ENCODE peak calls at places on chromosomes 7 and 10, in five cellular contexts. One of them, this sample, is unnamed.

GRCh38 chr7:50142421-50143113 is 49.5 kb upstream of the ZPBP start:
- DNase-seq in left ventricle myocardium inferior: no peak
- DNase-seq in GM06990: no peak
- DNase-seq in brain microvascular endothelial cell: peak
- DNase-seq in heart left ventricle: no peak
- DNase-seq in this sample: no peak

GRCh38 chr10:78781991-78782390 is 286.8 kb upstream of the ZMIZ1 start:
- DNase-seq in left ventricle myocardium inferior: no peak
- DNase-seq in heart left ventricle: no peak
- DNase-seq in GM06990: no peak
- DNase-seq in brain microvascular endothelial cell: no peak
- DNase-seq in this sample: peak

GRCh38 chr7:7321681-7322080 is 139.3 kb downstream of the C1GALT1 start:
- DNase-seq in brain microvascular endothelial cell: no peak
- DNase-seq in left ventricle myocardium inferior: no peak
- DNase-seq in heart left ventricle: no peak
- DNase-seq in GM06990: peak
- DNase-seq in this sample: no peak

GRCh38 chr7:136026209-136026608 is 49.0 kb upstream of the MTPN start:
- DNase-seq in GM06990: no peak
- DNase-seq in heart left ventricle: no peak
- DNase-seq in brain microvascular endothelial cell: no peak
- DNase-seq in left ventricle myocardium inferior: no peak
- DNase-seq in this sample: no peak

GRCh38 chr10:3777876-3778707 is 6.9 kb downstream of the KLF6 start:
- DNase-seq in GM06990: no peak
- DNase-seq in brain microvascular endothelial cell: no peak
- DNase-seq in heart left ventricle: no peak
- DNase-seq in left ventricle myocardium inferior: no peak
- DNase-seq in this sample: no peak

GRCh38 chr10:14606633-14607032 is 168.1 kb downstream of the FAM107B start:
- DNase-seq in GM06990: no peak
- DNase-seq in heart left ventricle: no peak
- DNase-seq in brain microvascular endothelial cell: no peak
- DNase-seq in left ventricle myocardium inferior: no peak
- DNase-seq in this sample: no peak

GRCh38 chr10:31602541-31603244 is 283.7 kb downstream of the ZEB1 start:
- DNase-seq in GM06990: no peak
- DNase-seq in brain microvascular endothelial cell: peak
- DNase-seq in heart left ventricle: peak
- DNase-seq in left ventricle myocardium inferior: peak
- DNase-seq in this sample: peak

GRCh38 chr10:60048146-60048545 is 141.8 kb upstream of the CCDC6 start:
- DNase-seq in left ventricle myocardium inferior: no peak
- DNase-seq in GM06990: no peak
- DNase-seq in brain microvascular endothelial cell: no peak
- DNase-seq in heart left ventricle: no peak
- DNase-seq in this sample: no peak

GRCh38 chr10:23525406-23525805 is 86.5 kb downstream of the OTUD1 start:
- DNase-seq in left ventricle myocardium inferior: no peak
- DNase-seq in brain microvascular endothelial cell: no peak
- DNase-seq in heart left ventricle: peak
- DNase-seq in GM06990: no peak
- DNase-seq in this sample: no peak

GRCh38 chr7:66583696-66584095 is 45.0 kb upstream of the KCTD7 start:
- DNase-seq in left ventricle myocardium inferior: no peak
- DNase-seq in brain microvascular endothelial cell: no peak
- DNase-seq in GM06990: no peak
- DNase-seq in heart left ventricle: no peak
- DNase-seq in this sample: no peak

GRCh38 chr10:98391578-98391991 is 23.4 kb downstream of the PYROXD2 start:
- DNase-seq in brain microvascular endothelial cell: no peak
- DNase-seq in left ventricle myocardium inferior: peak
- DNase-seq in heart left ventricle: peak
- DNase-seq in GM06990: no peak
- DNase-seq in this sample: no peak

GRCh38 chr10:29446327-29446726 is 157.5 kb downstream of the LYZL1 start:
- DNase-seq in GM06990: no peak
- DNase-seq in brain microvascular endothelial cell: no peak
- DNase-seq in left ventricle myocardium inferior: no peak
- DNase-seq in heart left ventricle: no peak
- DNase-seq in this sample: no peak
- TF ChIP-seq CTCF in GM06990: no peak
- TF ChIP-seq CTCF in brain microvascular endothelial cell: no peak
- TF ChIP-seq CTCF in left ventricle myocardium inferior: no peak
- TF ChIP-seq CTCF in heart left ventricle: no peak
- TF ChIP-seq CTCF in this sample: no peak

GRCh38 chr7:23222439-23223045 is 24.0 kb upstream of the GPNMB start:
- DNase-seq in heart left ventricle: no peak
- DNase-seq in brain microvascular endothelial cell: no peak
- DNase-seq in left ventricle myocardium inferior: no peak
- DNase-seq in GM06990: no peak
- DNase-seq in this sample: no peak
- TF ChIP-seq CTCF in heart left ventricle: no peak
- TF ChIP-seq CTCF in brain microvascular endothelial cell: no peak
- TF ChIP-seq CTCF in left ventricle myocardium inferior: no peak
- TF ChIP-seq CTCF in GM06990: no peak
- TF ChIP-seq CTCF in this sample: no peak

GRCh38 chr10:93126484-93127052 is 52.9 kb downstream of the CYP26A1 start:
- DNase-seq in left ventricle myocardium inferior: no peak
- DNase-seq in brain microvascular endothelial cell: no peak
- DNase-seq in heart left ventricle: no peak
- DNase-seq in GM06990: no peak
- DNase-seq in this sample: no peak
- TF ChIP-seq CTCF in left ventricle myocardium inferior: no peak
- TF ChIP-seq CTCF in brain microvascular endothelial cell: peak
- TF ChIP-seq CTCF in heart left ventricle: no peak
- TF ChIP-seq CTCF in GM06990: peak
- TF ChIP-seq CTCF in this sample: no peak

GRCh38 chr10:17236468-17236886 is 8.4 kb downstream of the VIM start:
- DNase-seq in left ventricle myocardium inferior: no peak
- DNase-seq in heart left ventricle: no peak
- DNase-seq in brain microvascular endothelial cell: no peak
- DNase-seq in GM06990: no peak
- DNase-seq in this sample: no peak
- TF ChIP-seq CTCF in left ventricle myocardium inferior: no peak
- TF ChIP-seq CTCF in heart left ventricle: no peak
- TF ChIP-seq CTCF in brain microvascular endothelial cell: no peak
- TF ChIP-seq CTCF in GM06990: no peak
- TF ChIP-seq CTCF in this sample: no peak

GRCh38 chr10:70508912-70509366 is 30.4 kb downstream of the PALD1 start:
- DNase-seq in left ventricle myocardium inferior: peak
- DNase-seq in GM06990: no peak
- DNase-seq in heart left ventricle: peak
- DNase-seq in brain microvascular endothelial cell: no peak
- DNase-seq in this sample: no peak
- TF ChIP-seq CTCF in left ventricle myocardium inferior: no peak
- TF ChIP-seq CTCF in GM06990: no peak
- TF ChIP-seq CTCF in heart left ventricle: no peak
- TF ChIP-seq CTCF in brain microvascular endothelial cell: peak
- TF ChIP-seq CTCF in this sample: no peak

DNA sequence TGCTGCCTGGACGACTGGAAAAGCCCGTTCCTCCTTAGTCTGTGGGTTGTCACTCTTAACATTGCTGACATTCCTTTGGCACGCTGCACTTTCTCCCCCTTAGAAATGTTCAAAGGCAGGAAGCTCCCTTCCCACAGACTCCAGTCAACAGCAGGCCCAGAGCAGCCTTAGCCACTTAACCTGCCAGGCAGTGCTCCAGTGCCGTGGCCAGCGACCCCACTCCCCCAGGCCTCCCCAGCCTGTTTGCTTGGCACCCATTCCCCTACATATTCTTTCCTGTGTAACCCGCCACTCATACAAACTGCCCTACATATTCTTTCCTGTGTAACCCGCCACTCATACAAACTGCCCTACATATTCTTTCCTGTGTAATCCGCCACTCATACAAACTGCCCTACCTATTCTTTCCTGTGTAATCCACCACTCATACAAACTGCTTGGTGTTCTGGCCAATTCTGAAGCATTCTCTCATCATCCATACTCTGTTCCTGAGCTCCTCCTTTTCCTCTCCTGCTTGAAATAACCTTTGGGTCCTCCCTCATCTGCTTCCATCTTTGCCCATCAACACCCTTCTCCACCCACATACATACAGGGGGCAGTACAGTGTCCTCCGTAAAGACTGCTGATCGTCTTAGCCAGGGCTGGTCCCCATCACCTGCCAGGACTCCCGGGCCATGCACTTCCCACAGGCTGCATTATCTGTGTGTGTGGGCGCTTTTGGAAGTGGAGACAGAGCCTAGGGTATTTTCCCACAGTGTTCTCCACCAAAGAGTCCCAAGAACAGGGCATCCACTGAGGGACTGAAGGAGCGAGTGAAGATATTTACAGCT is 57.3 kb downstream of the ADARB2 start:
- DNase-seq in brain microvascular endothelial cell: no peak
- DNase-seq in GM06990: no peak
- DNase-seq in left ventricle myocardium inferior: no peak
- DNase-seq in heart left ventricle: no peak
- DNase-seq in this sample: no peak
- TF ChIP-seq CTCF in brain microvascular endothelial cell: no peak
- TF ChIP-seq CTCF in GM06990: no peak
- TF ChIP-seq CTCF in left ventricle myocardium inferior: no peak
- TF ChIP-seq CTCF in heart left ventricle: no peak
- TF ChIP-seq CTCF in this sample: no peak

DNA sequence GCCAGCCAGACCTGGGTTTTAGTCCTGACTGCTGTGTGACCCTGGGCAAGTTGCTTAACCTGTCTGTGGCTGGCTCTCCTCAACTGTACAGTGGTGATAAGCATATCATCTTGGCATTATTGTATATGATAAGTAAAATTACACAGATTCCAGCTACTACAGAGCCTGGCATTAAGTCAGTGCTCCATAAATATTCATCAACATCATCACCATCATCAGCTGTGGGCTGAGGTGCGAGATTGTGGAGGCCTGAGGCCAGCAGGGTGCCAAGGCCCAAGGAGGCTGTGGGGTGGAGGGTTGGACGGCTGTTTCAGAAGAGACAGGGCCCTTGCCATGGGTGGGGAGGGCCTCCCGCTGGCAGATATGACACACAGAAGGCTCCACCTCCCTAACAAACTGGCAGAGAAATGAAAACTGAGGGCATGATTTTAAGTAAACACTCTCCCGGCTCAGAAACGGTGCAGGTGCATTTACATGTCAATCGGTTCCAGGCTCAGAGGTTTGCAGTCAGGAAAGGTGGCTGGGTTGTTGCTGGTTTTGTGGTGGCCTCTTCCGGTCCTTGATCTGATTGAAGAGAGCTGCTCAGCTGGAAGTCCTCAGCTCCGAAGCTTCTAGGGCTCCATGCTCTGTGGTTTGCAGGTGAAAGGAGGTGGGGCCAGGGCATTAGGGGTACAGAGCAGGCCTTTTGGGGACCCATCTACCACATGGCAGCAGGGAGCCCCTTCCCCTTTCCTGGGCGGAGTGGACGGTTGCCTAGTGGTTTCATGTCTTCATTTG is 10.2 kb downstream of the CRYGN start:
- DNase-seq in GM06990: no peak
- DNase-seq in brain microvascular endothelial cell: no peak
- DNase-seq in left ventricle myocardium inferior: no peak
- DNase-seq in heart left ventricle: no peak
- DNase-seq in this sample: no peak
- TF ChIP-seq CTCF in GM06990: no peak
- TF ChIP-seq CTCF in brain microvascular endothelial cell: no peak
- TF ChIP-seq CTCF in left ventricle myocardium inferior: no peak
- TF ChIP-seq CTCF in heart left ventricle: no peak
- TF ChIP-seq CTCF in this sample: no peak

GRCh38 chr10:75857896-75858295 is 426.5 kb downstream of the LRMDA start:
- DNase-seq in GM06990: no peak
- DNase-seq in left ventricle myocardium inferior: no peak
- DNase-seq in brain microvascular endothelial cell: no peak
- DNase-seq in heart left ventricle: no peak
- DNase-seq in this sample: no peak

GRCh38 chr10:75857269-75857846 is 425.9 kb downstream of the LRMDA start:
- DNase-seq in GM06990: no peak
- DNase-seq in brain microvascular endothelial cell: no peak
- DNase-seq in heart left ventricle: no peak
- DNase-seq in left ventricle myocardium inferior: no peak
- DNase-seq in this sample: no peak

GRCh38 chr10:75851946-75852345 is 420.5 kb downstream of the LRMDA start:
- DNase-seq in left ventricle myocardium inferior: no peak
- DNase-seq in GM06990: no peak
- DNase-seq in heart left ventricle: no peak
- DNase-seq in brain microvascular endothelial cell: no peak
- DNase-seq in this sample: no peak

GRCh38 chr10:75858357-75858756 is 426.9 kb downstream of the LRMDA start:
- DNase-seq in brain microvascular endothelial cell: no peak
- DNase-seq in heart left ventricle: no peak
- DNase-seq in GM06990: no peak
- DNase-seq in left ventricle myocardium inferior: no peak
- DNase-seq in this sample: no peak

GRCh38 chr10:75853085-75853484 is 421.7 kb downstream of the LRMDA start:
- DNase-seq in left ventricle myocardium inferior: no peak
- DNase-seq in heart left ventricle: no peak
- DNase-seq in brain microvascular endothelial cell: no peak
- DNase-seq in GM06990: no peak
- DNase-seq in this sample: no peak
- TF ChIP-seq CTCF in left ventricle myocardium inferior: peak
- TF ChIP-seq CTCF in heart left ventricle: peak
- TF ChIP-seq CTCF in brain microvascular endothelial cell: peak
- TF ChIP-seq CTCF in GM06990: peak
- TF ChIP-seq CTCF in this sample: no peak

GRCh38 chr7:65475734-65476319 is 102.2 kb downstream of the ZNF92 start:
- DNase-seq in brain microvascular endothelial cell: no peak
- DNase-seq in left ventricle myocardium inferior: no peak
- DNase-seq in GM06990: peak
- DNase-seq in heart left ventricle: no peak
- DNase-seq in this sample: no peak

GRCh38 chr7:65475040-65475726 is 101.5 kb downstream of the ZNF92 start:
- DNase-seq in heart left ventricle: no peak
- DNase-seq in brain microvascular endothelial cell: no peak
- DNase-seq in GM06990: no peak
- DNase-seq in left ventricle myocardium inferior: no peak
- DNase-seq in this sample: no peak

GRCh38 chr7:65471587-65471986 is 97.9 kb downstream of the ZNF92 start:
- DNase-seq in GM06990: no peak
- DNase-seq in left ventricle myocardium inferior: no peak
- DNase-seq in brain microvascular endothelial cell: no peak
- DNase-seq in heart left ventricle: no peak
- DNase-seq in this sample: no peak

GRCh38 chr7:65477326-65477725 is 103.7 kb downstream of the ZNF92 start:
- DNase-seq in brain microvascular endothelial cell: no peak
- DNase-seq in heart left ventricle: no peak
- DNase-seq in GM06990: no peak
- DNase-seq in left ventricle myocardium inferior: no peak
- DNase-seq in this sample: no peak
- TF ChIP-seq CTCF in brain microvascular endothelial cell: peak
- TF ChIP-seq CTCF in heart left ventricle: peak
- TF ChIP-seq CTCF in GM06990: peak
- TF ChIP-seq CTCF in left ventricle myocardium inferior: no peak
- TF ChIP-seq CTCF in this sample: no peak

This sample was measured in omental fat pad.